ENCODE peak calls at places on chromosome 11, in four cellular contexts. I is pancreas, J is fibroblast of lung, U is OCI-LY7. K is an unnamed sample.

GRCh38 chr11:32081129-32081641 is 9.7 kb upstream of the RCN1 start:
- DNase-seq in U (no peak), J (peak), I (no peak), K (no peak)

GRCh38 chr11:1992111-1992510 is 5.5 kb downstream of the H19 start:
- DNase-seq in I (no peak), J (no peak), U (no peak), K (no peak)

GRCh38 chr11:105130189-105130813 is 9.3 kb downstream of the CARD18 start:
- DNase-seq in U (no peak), J (no peak), I (no peak), K (no peak)

GRCh38 chr11:126919147-126919823 is 81.3 kb downstream of the KIRREL3 start:
- DNase-seq in U (no peak), I (no peak), J (no peak), K (no peak)

GRCh38 chr11:102142333-102142732 is 32.1 kb downstream of the YAP1 start:
- DNase-seq in U (no peak), J (peak), I (no peak), K (no peak)

GRCh38 chr11:91872216-91872615 is 352.4 kb upstream of the FAT3 start:
- DNase-seq in U (no peak), I (no peak), J (no peak), K (no peak)

GRCh38 chr11:17897495-17897894 is 115.4 kb downstream of the SERGEF start:
- DNase-seq in I (no peak), J (no peak), U (no peak), K (no peak)

GRCh38 chr11:132944557-132944920 is 587.8 kb downstream of the OPCML start:
- DNase-seq in I (no peak), U (no peak), J (no peak), K (no peak)

GRCh38 chr11:93738647-93739081 is 2.6 kb downstream of the TAF1D start:
- DNase-seq in J (no peak), I (no peak), U (peak), K (no peak)

GRCh38 chr11:123168955-123169484 is 26.0 kb downstream of the CLMP start:
- DNase-seq in U (no peak), I (no peak), J (no peak), K (peak)

GRCh38 chr11:123180166-123180565 is 14.9 kb downstream of the CLMP start:
- DNase-seq in U (no peak), J (peak), I (no peak), K (no peak)

GRCh38 chr11:94507485-94507884 is 4.8 kb upstream of the C11orf97 start:
- DNase-seq in I (no peak), J (no peak), U (no peak), K (no peak)

GRCh38 chr11:105144887-105145286 is 5.3 kb upstream of the CARD18 start:
- DNase-seq in J (peak), I (no peak), U (no peak), K (peak)

GRCh38 chr11:34624069-34624468 is 3.2 kb downstream of the EHF start:
- DNase-seq in U (no peak), I (no peak), J (no peak), K (no peak)

GRCh38 chr11:87421422-87421821 is 383.7 kb downstream of the TMEM135 start:
- DNase-seq in J (peak), U (peak), I (no peak), K (peak)

GRCh38 chr11:134512061-134512460 is 100.0 kb upstream of the B3GAT1 start:
- DNase-seq in U (no peak), I (no peak), J (no peak), K (no peak)

GRCh38 chr11:129785383-129786111 is 30.1 kb upstream of the TMEM45B start:
- DNase-seq in I (no peak), U (peak), J (peak), K (no peak)

GRCh38 chr11:15819679-15820286 is 536.6 kb downstream of the SOX6 start:
- DNase-seq in U (peak), I (peak), J (peak), K (no peak)

GRCh38 chr11:46322759-46323158 is 24.5 kb upstream of the DGKZ start:
- DNase-seq in I (no peak), J (peak), U (peak), K (no peak)
- TF ChIP-seq CTCF in I (no peak), J (peak), U (peak), K (peak)

DNA sequence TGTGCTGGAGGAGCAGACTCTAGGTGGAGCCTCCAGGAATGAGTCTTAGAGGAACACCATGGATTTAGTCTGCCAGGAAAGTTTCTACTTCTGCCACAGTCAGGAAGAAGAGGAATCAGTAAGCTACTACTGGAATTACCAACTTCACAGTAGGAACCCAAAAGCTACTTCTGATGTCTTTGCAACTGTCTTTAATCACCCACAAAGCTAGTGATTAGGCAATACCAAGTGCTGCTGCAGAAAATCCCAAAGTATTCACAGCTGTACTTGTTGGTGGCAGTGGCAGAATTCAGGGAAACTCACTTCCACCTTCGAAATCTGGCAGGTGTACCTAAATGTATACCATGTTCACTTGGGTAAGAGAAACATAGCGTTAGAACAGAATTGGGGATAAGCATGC is 264.5 kb upstream of the SORL1-AS1 start:
- DNase-seq in U (no peak), J (no peak), I (no peak), K (no peak)
- H3K4me3 ChIP-seq in U (no peak), J (no peak), I (no peak), K (no peak)

GRCh38 chr11:78987748-78988147 is 413.1 kb upstream of the NARS2 start:
- DNase-seq in J (no peak), I (no peak), U (no peak), K (no peak)
- TF ChIP-seq CTCF in J (no peak), I (no peak), U (no peak), K (no peak)

GRCh38 chr11:69911310-69912160 is 92.3 kb upstream of the FGF3 start:
- DNase-seq in U (no peak), J (no peak), I (no peak), K (no peak)

GRCh38 chr11:69912161-69912910 is 93.1 kb upstream of the FGF3 start:
- DNase-seq in I (no peak), J (no peak), U (no peak), K (no peak)

GRCh38 chr11:69914286-69915150 is 95.3 kb upstream of the FGF3 start:
- DNase-seq in U (no peak), I (no peak), J (no peak), K (no peak)

GRCh38 chr11:69913591-69914285 is 94.5 kb upstream of the FGF3 start:
- DNase-seq in I (no peak), J (no peak), U (no peak), K (no peak)

DNA sequence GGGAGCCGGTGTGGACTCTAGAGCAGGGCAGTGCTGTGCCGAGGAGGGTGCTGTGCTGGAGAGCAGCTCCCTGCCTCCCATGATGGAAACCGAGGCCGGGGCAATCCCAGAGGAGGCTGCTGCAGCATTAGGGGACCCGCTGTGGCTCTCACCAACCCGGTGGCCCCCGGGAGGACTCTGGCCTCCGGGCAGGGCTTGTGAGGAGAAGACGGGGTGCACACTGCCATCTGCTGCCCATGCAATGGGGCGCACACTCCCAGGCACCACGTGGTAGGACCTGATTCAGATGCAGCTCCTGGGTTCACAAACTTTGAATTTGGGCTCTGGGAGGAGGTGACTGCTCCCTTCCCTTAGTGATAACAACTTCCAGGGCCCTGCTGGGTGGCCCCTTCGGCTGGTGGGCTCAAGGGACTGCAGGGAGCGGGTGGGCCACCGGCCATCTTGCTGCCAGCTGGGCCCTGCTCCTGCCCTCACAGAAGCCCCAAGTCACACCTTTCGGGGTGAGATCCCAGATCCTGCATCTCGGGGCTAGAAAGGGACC is 93.8 kb upstream of the FGF3 start:
- DNase-seq in I (no peak), J (peak), U (peak), K (no peak)
- H3K4me3 ChIP-seq in I (no peak), J (no peak), U (no peak), K (no peak)

DNA sequence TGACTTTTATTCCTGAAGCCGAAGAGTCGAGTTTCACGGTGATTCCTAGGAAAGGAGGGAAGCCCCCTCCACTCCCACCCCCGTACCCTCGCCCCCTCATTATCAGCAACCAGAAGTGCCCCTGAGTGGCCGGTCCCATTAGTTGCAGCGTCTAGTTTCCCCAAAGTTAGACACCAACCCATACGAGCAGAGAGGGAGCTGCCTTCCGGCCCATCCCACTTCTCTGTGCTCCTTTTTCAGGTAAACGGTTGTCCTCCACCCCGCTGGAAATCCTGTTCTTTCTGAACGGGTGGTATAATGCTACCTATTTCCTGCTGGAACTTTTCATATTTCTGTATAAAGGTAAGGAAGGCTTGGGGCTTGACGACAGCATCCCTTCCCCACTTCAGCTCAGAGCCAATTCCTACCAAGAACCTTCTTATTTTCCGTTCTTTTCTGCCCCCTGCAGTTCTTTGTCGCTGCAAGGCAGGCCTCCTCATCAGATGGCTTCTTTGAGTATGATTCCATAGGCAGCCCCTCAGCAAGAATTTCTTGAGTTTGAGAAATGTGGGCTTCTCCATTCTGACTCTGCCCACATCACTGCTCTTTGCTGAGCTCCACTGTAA is 706 bp downstream of the TMEM216 start:
- DNase-seq in J (peak), I (no peak), U (peak), K (no peak)
- TF ChIP-seq CTCF in J (peak), I (no peak), U (peak), K (peak)

K was measured in astrocyte of the cerebellum.